ENCODE peak calls at places on chromosomes 7 and 10, in nine cellular contexts. F, B, M, N, G, A, R, Q and K are unnamed samples.

GRCh38 chr7:107692501-107692900 is 31.9 kb downstream of the SLC26A4 start:
- DNase-seq in R (no peak), N (no peak), Q (no peak), F (no peak), B (no peak), A (no peak), G (no peak), M (no peak), K (no peak)

GRCh38 chr7:134948736-134949135 is 37.6 kb upstream of the AGBL3 start:
- DNase-seq in R (no peak), A (no peak), M (no peak), N (no peak), B (no peak), Q (no peak), G (no peak), F (no peak), K (no peak)

GRCh38 chr10:51523440-51523839 is 176.0 kb downstream of the CSTF2T start:
- DNase-seq in B (no peak), F (no peak), N (no peak), R (no peak), M (no peak), G (no peak), A (no peak), Q (no peak), K (no peak)

GRCh38 chr7:27148776-27149641 is 1.4 kb upstream of the HOXA6 start:
- DNase-seq in F (no peak), B (no peak), Q (no peak), G (no peak), N (no peak), A (no peak), M (no peak), R (no peak), K (no peak)

GRCh38 chr10:82982110-82982608 is 1107.2 kb downstream of the NRG3 start:
- DNase-seq in N (no peak), B (no peak), A (no peak), R (no peak), F (peak), Q (peak), G (no peak), M (no peak), K (peak)

GRCh38 chr7:150994141-150994837 is 3.5 kb downstream of the NOS3 start:
- DNase-seq in G (no peak), F (no peak), M (no peak), N (no peak), R (no peak), Q (no peak), A (peak), B (no peak), K (no peak)

GRCh38 chr7:33873981-33874750 is 31.2 kb upstream of the BMPER start:
- DNase-seq in R (no peak), B (no peak), G (no peak), A (no peak), Q (peak), N (no peak), F (no peak), M (no peak), K (peak)

GRCh38 chr10:25797888-25798429 is 136.1 kb upstream of the MYO3A start:
- DNase-seq in R (no peak), Q (no peak), F (no peak), M (no peak), N (no peak), B (no peak), A (no peak), G (no peak), K (no peak)

GRCh38 chr10:21317902-21318301 is 207.6 kb downstream of the SKIDA1 start:
- DNase-seq in M (no peak), A (no peak), B (no peak), Q (no peak), F (no peak), N (no peak), R (no peak), G (no peak), K (no peak)

GRCh38 chr7:137661634-137662033 is 185.1 kb downstream of the DGKI start:
- DNase-seq in N (no peak), B (no peak), A (no peak), M (peak), G (no peak), F (no peak), Q (no peak), R (no peak), K (no peak)

GRCh38 chr7:35593896-35594295 is 101.0 kb downstream of the HERPUD2 start:
- DNase-seq in Q (no peak), A (peak), G (no peak), R (no peak), M (peak), B (no peak), F (peak), N (no peak), K (no peak)

GRCh38 chr7:57211428-57212100 is 79.3 kb upstream of the ZNF479 start:
- DNase-seq in N (no peak), R (no peak), B (no peak), G (no peak), A (no peak), M (no peak), Q (no peak), F (no peak), K (no peak)

GRCh38 chr10:6279540-6280267 is 77.0 kb downstream of the PFKFB3 start:
- DNase-seq in Q (no peak), F (no peak), M (no peak), N (peak), B (no peak), A (no peak), R (no peak), G (no peak), K (no peak)

GRCh38 chr10:49448924-49449323 is 53.0 kb upstream of the DRGX start:
- DNase-seq in R (no peak), F (no peak), N (no peak), A (no peak), Q (no peak), G (no peak), B (no peak), M (no peak), K (no peak)

GRCh38 chr7:84159435-84159834 is 35.2 kb downstream of the SEMA3A start:
- DNase-seq in N (no peak), F (no peak), Q (no peak), A (no peak), M (no peak), G (no peak), R (no peak), B (no peak), K (no peak)

GRCh38 chr10:102785818-102786217 is 42.1 kb downstream of the WBP1L start:
- DNase-seq in G (no peak), B (peak), N (peak), M (no peak), A (no peak), Q (no peak), F (no peak), R (no peak), K (no peak)

GRCh38 chr10:69481280-69481679 is 30.0 kb downstream of the TSPAN15 start:
- DNase-seq in M (no peak), F (no peak), N (no peak), R (no peak), A (no peak), B (no peak), G (no peak), Q (no peak), K (no peak)

GRCh38 chr7:82699773-82700186 is 256.2 kb upstream of the CACNA2D1 start:
- DNase-seq in G (peak), Q (no peak), F (no peak), A (no peak), R (no peak), B (no peak), N (peak), M (no peak), K (peak)

GRCh38 chr7:81873559-81873958 is 103.7 kb upstream of the HGF start:
- DNase-seq in A (no peak), Q (peak), F (no peak), R (no peak), N (no peak), B (no peak), G (no peak), M (no peak), K (no peak)

GRCh38 chr7:1532456-1533254 is 2.2 kb downstream of the MAFK start:
- DNase-seq in B (peak), G (peak), R (no peak), Q (peak), A (no peak), F (no peak), N (peak), M (no peak), K (peak)

GRCh38 chr7:118184392-118184899 is 482 bp downstream of the LSM8 start:
- DNase-seq in G (no peak), R (no peak), M (no peak), Q (no peak), B (no peak), A (peak), F (no peak), N (no peak), K (no peak)

GRCh38 chr10:79052311-79053080 is 16.3 kb upstream of the ZMIZ1 start:
- DNase-seq in Q (no peak), G (no peak), M (peak), N (no peak), R (no peak), B (no peak), A (peak), F (peak), K (no peak)

GRCh38 chr7:122056977-122057376 is 87.1 kb downstream of the AASS start:
- DNase-seq in R (no peak), G (no peak), Q (no peak), N (no peak), A (no peak), M (no peak), B (no peak), F (no peak), K (no peak)

GRCh38 chr10:52115823-52116222 is 198.3 kb upstream of the DKK1 start:
- DNase-seq in R (no peak), N (no peak), A (no peak), Q (no peak), G (no peak), B (no peak), M (no peak), F (no peak), K (no peak)

GRCh38 chr10:70555371-70555770 is 47.2 kb downstream of the PRF1 start:
- DNase-seq in A (no peak), B (no peak), Q (no peak), N (no peak), F (no peak), G (no peak), R (no peak), M (no peak), K (no peak)

GRCh38 chr7:128211626-128212025 is 29.5 kb upstream of the LEP start:
- DNase-seq in F (no peak), N (no peak), Q (no peak), M (no peak), A (no peak), R (no peak), B (no peak), G (no peak), K (no peak)

GRCh38 chr7:95478139-95479037 is 7.4 kb upstream of the ASB4 start:
- DNase-seq in M (no peak), Q (no peak), N (peak), R (no peak), A (no peak), F (peak), B (no peak), G (no peak), K (no peak)